ENCODE peak calls at places on chromosomes 11 and 22, in eight cellular contexts. Z is astrocyte, P is A549, W is mesendoderm, B is PC-9, K is HepG2, V is neural progenitor cell, G is GM23248. M is an unnamed sample.
A peak's percentile ranks its signal among the peaks of the same experiment; 100 is the strongest.

GRCh38 chr11:87454246-87454645 is 416.5 kb downstream of the TMEM135 start:
- DNase-seq in Z (no peak), P (no peak), W (no peak), B (no peak), K (no peak), V (no peak), G (peak; percentile 19), M (no peak)

GRCh38 chr22:30238661-30239420 is 7.7 kb downstream of the LIF start:
- DNase-seq in Z (peak; percentile 84), P (no peak), W (peak; percentile 60), B (peak; percentile 58), K (no peak), V (no peak), G (peak; percentile 23), M (peak; percentile 86)

GRCh38 chr22:39598017-39598965 is 27.7 kb downstream of the CACNA1I start:
- DNase-seq in Z (no peak), P (peak; percentile 14), W (peak; percentile 86), B (peak; percentile 73), K (no peak), V (peak; percentile 92), G (peak; percentile 25), M (peak; percentile 63)

GRCh38 chr11:112221263-112221835 is 4.9 kb upstream of the PTS start:
- DNase-seq in Z (no peak), P (no peak), W (peak; percentile 45), B (peak; percentile 52), K (no peak), V (no peak), G (no peak), M (no peak)

GRCh38 chr22:46796566-46797195 is 34.2 kb downstream of the TBC1D22A start:
- DNase-seq in Z (no peak), P (no peak), W (no peak), B (no peak), K (no peak), V (no peak), G (no peak), M (no peak)

GRCh38 chr22:25014896-25015755 is 62.6 kb downstream of the KIAA1671 start:
- DNase-seq in Z (no peak), P (no peak), W (no peak), B (no peak), K (no peak), V (no peak), G (no peak), M (peak; percentile 59)

GRCh38 chr22:17957683-17958082 is 66.7 kb downstream of the MICAL3 start:
- DNase-seq in Z (no peak), P (no peak), W (no peak), B (no peak), K (no peak), V (no peak), G (peak; percentile 23), M (no peak)

GRCh38 chr11:85742873-85743275 is 56.9 kb upstream of the CCDC89 start:
- DNase-seq in Z (no peak), P (no peak), W (no peak), B (peak; percentile 99), K (no peak), V (no peak), G (no peak), M (no peak)

GRCh38 chr11:126189109-126189929 is 22.1 kb downstream of the RPUSD4 start:
- DNase-seq in Z (no peak), P (no peak), W (no peak), B (no peak), K (peak; percentile 94), V (no peak), G (no peak), M (no peak)

GRCh38 chr11:32312865-32313403 is 122.4 kb downstream of the WT1 start:
- DNase-seq in Z (peak; percentile 30), P (peak; percentile 79), W (peak; percentile 85), B (peak; percentile 70), K (peak; percentile 45), V (peak; percentile 55), G (peak; percentile 92), M (peak; percentile 82)

GRCh38 chr22:37177221-37177620 is 10.8 kb downstream of the C1QTNF6 start:
- DNase-seq in Z (no peak), P (no peak), W (no peak), B (no peak), K (no peak), V (no peak), G (no peak), M (peak; percentile 46)

GRCh38 chr11:35584321-35584720 is 33.9 kb upstream of the FJX1 start:
- DNase-seq in Z (peak; percentile 76), P (no peak), W (no peak), B (peak; percentile 54), K (no peak), V (no peak), G (peak; percentile 72), M (peak; percentile 38)

GRCh38 chr11:120168108-120168959 is 30.4 kb upstream of the TRIM29 start:
- DNase-seq in Z (no peak), P (no peak), W (no peak), B (peak; percentile 18), K (no peak), V (no peak), G (peak; percentile 32), M (no peak)

GRCh38 chr22:28759861-28760560 is 12.5 kb upstream of the CCDC117 start:
- DNase-seq in Z (no peak), P (no peak), W (peak; percentile 40), B (peak; percentile 80), K (peak; percentile 96), V (peak; percentile 28), G (no peak), M (peak; percentile 58)

GRCh38 chr11:114447444-114447843 is 8.2 kb downstream of the REXO2 start:
- DNase-seq in Z (no peak), P (no peak), W (no peak), B (no peak), K (no peak), V (no peak), G (peak; percentile 22), M (no peak)

GRCh38 chr22:41722496-41722895 is 23.2 kb downstream of the MEI1 start:
- DNase-seq in Z (no peak), P (no peak), W (no peak), B (no peak), K (no peak), V (no peak), G (no peak), M (no peak)

GRCh38 chr22:39181778-39182177 is 29.3 kb upstream of the CBX7 start:
- DNase-seq in Z (no peak), P (no peak), W (no peak), B (no peak), K (no peak), V (no peak), G (no peak), M (peak; percentile 27)

GRCh38 chr22:31210830-31211503 is 1.1 kb upstream of the LIMK2 start:
- DNase-seq in Z (no peak), P (no peak), W (no peak), B (no peak), K (peak; percentile 93), V (no peak), G (no peak), M (no peak)

GRCh38 chr11:93521086-93521485 is 22.1 kb downstream of the SMCO4 start:
- DNase-seq in Z (no peak), P (no peak), W (no peak), B (no peak), K (no peak), V (no peak), G (no peak), M (no peak)

GRCh38 chr22:48711669-48712068 is 1116.0 kb downstream of the BRD1 start:
- DNase-seq in Z (no peak), P (no peak), W (no peak), B (no peak), K (no peak), V (no peak), G (no peak), M (peak; percentile 26)

GRCh38 chr11:77085652-77086051 is 17.0 kb upstream of the OMP start:
- DNase-seq in Z (no peak), P (no peak), W (no peak), B (no peak), K (no peak), V (no peak), G (no peak), M (no peak)

GRCh38 chr11:20042717-20043392 is 117.4 kb downstream of the DBX1 start:
- DNase-seq in Z (no peak), P (no peak), W (no peak), B (no peak), K (no peak), V (peak; percentile 44), G (no peak), M (no peak)
- H3K4me1 ChIP-seq in Z (peaks cover 6% of the 10 kb centered on the region), P (peaks cover 46% of the 10 kb centered on the region), W (peaks cover 14% of the 10 kb centered on the region), B (peaks cover 7% of the 10 kb centered on the region), K (peaks cover 19% of the 10 kb centered on the region), V (peaks cover 18% of the 10 kb centered on the region), G (peaks cover 8% of the 10 kb centered on the region), M (peaks cover 6% of the 10 kb centered on the region)

GRCh38 chr11:24932110-24933000 is 435.5 kb downstream of the LUZP2 start:
- DNase-seq in Z (no peak), P (no peak), W (no peak), B (no peak), K (no peak), V (no peak), G (no peak), M (no peak)
- H3K4me2 ChIP-seq in Z (no peak overlapping the region), P (no peak overlapping the region), W (no peak overlapping the region), B (no peak overlapping the region), K (no peak overlapping the region), V (no peak overlapping the region), G (no peak overlapping the region), M (no peak overlapping the region)

DNA sequence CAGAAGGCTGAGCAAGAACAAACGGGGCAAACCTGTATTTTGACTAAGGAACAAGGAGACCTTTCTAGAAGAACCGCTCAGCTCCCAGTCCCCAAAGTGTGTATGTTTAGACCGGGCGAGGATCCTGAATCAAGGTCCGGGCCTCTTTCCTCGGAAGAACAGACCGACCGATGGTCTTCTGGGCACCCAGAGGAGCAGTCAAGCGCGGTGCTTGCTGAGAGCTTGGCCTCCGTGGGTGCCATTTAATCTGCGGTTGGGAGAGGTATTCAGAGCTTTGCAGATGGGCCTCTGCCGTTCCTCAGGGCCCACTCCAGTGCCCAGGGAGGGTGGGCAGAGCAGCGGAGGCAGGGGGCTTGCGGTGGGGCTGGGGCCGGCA is 26.5 kb upstream of the ATXN10 start:
- DNase-seq in Z (no peak), P (no peak), W (no peak), B (no peak), K (no peak), V (no peak), G (no peak), M (no peak)
- H3K4me3 ChIP-seq in Z (no peak overlapping the region), P (no peak overlapping the region), W (no peak overlapping the region), B (no peak overlapping the region), K (peak overlapping the region; percentile 45), V (no peak overlapping the region), G (no peak overlapping the region), M (peak overlapping the region; percentile 59)

GRCh38 chr11:1433568-1433967 is 43.8 kb downstream of the BRSK2 start:
- DNase-seq in Z (no peak), P (no peak), W (no peak), B (no peak), K (no peak), V (no peak), G (no peak), M (peak; percentile 84)

GRCh38 chr11:1425439-1425838 is 35.7 kb downstream of the BRSK2 start:
- DNase-seq in Z (no peak), P (no peak), W (no peak), B (no peak), K (no peak), V (no peak), G (no peak), M (no peak)

GRCh38 chr11:1433977-1434640 is 44.4 kb downstream of the BRSK2 start:
- DNase-seq in Z (no peak), P (no peak), W (no peak), B (no peak), K (no peak), V (no peak), G (no peak), M (peak; percentile 75)

GRCh38 chr11:1425006-1425405 is 35.3 kb downstream of the BRSK2 start:
- DNase-seq in Z (no peak), P (no peak), W (no peak), B (no peak), K (no peak), V (no peak), G (no peak), M (no peak)

GRCh38 chr11:1428762-1429316 is 39.1 kb downstream of the BRSK2 start:
- DNase-seq in Z (no peak), P (no peak), W (no peak), B (no peak), K (no peak), V (no peak), G (no peak), M (no peak)
- H3K4me1 ChIP-seq in Z (no peaks in the 10 kb centered on the region), P (no peaks in the 10 kb centered on the region), W (no peaks in the 10 kb centered on the region), B (no peaks in the 10 kb centered on the region), K (no peaks in the 10 kb centered on the region), V (no peaks in the 10 kb centered on the region), G (no peaks in the 10 kb centered on the region), M (no peaks in the 10 kb centered on the region)

M was measured in osteoblast.